ENCODE peak calls at places on chromosomes 16 and 17, in eight cellular contexts. One of them, this sample, is unnamed.

GRCh38 chr17:79657036-79657435 is 46.2 kb upstream of the RBFOX3 start:
- DNase-seq in iris pigment epithelial cell: no peak
- DNase-seq in anterior cingulate cortex: no peak
- DNase-seq in astrocyte of the spinal cord: no peak
- DNase-seq in H9: peak
- DNase-seq in left lung: no peak
- DNase-seq in T-helper 17 cell: no peak
- DNase-seq in foreskin fibroblast: no peak
- DNase-seq in this sample: no peak

GRCh38 chr17:79047291-79047920 is 23.4 kb downstream of the C1QTNF1 start:
- DNase-seq in H9: no peak
- DNase-seq in astrocyte of the spinal cord: no peak
- DNase-seq in T-helper 17 cell: no peak
- DNase-seq in foreskin fibroblast: no peak
- DNase-seq in iris pigment epithelial cell: no peak
- DNase-seq in anterior cingulate cortex: no peak
- DNase-seq in left lung: no peak
- DNase-seq in this sample: no peak

GRCh38 chr16:88672776-88673175 is 9.9 kb upstream of the MVD start:
- DNase-seq in T-helper 17 cell: no peak
- DNase-seq in iris pigment epithelial cell: no peak
- DNase-seq in foreskin fibroblast: no peak
- DNase-seq in astrocyte of the spinal cord: no peak
- DNase-seq in left lung: no peak
- DNase-seq in anterior cingulate cortex: no peak
- DNase-seq in H9: peak
- DNase-seq in this sample: peak

GRCh38 chr16:82881517-82881916 is 254.7 kb downstream of the CDH13 start:
- DNase-seq in astrocyte of the spinal cord: no peak
- DNase-seq in T-helper 17 cell: no peak
- DNase-seq in H9: no peak
- DNase-seq in anterior cingulate cortex: no peak
- DNase-seq in foreskin fibroblast: no peak
- DNase-seq in left lung: no peak
- DNase-seq in iris pigment epithelial cell: no peak
- DNase-seq in this sample: no peak

GRCh38 chr16:962901-963814 is 7.6 kb downstream of the LMF1 start:
- DNase-seq in left lung: peak
- DNase-seq in astrocyte of the spinal cord: no peak
- DNase-seq in foreskin fibroblast: no peak
- DNase-seq in H9: no peak
- DNase-seq in iris pigment epithelial cell: no peak
- DNase-seq in T-helper 17 cell: no peak
- DNase-seq in anterior cingulate cortex: no peak
- DNase-seq in this sample: no peak

GRCh38 chr16:77579283-77579985 is 142.9 kb upstream of the NUDT7 start:
- DNase-seq in anterior cingulate cortex: no peak
- DNase-seq in iris pigment epithelial cell: peak
- DNase-seq in H9: no peak
- DNase-seq in T-helper 17 cell: no peak
- DNase-seq in astrocyte of the spinal cord: no peak
- DNase-seq in left lung: no peak
- DNase-seq in foreskin fibroblast: no peak
- DNase-seq in this sample: no peak

GRCh38 chr17:59804910-59805381 is 87.8 kb downstream of the TUBD1 start:
- DNase-seq in iris pigment epithelial cell: no peak
- DNase-seq in astrocyte of the spinal cord: no peak
- DNase-seq in anterior cingulate cortex: no peak
- DNase-seq in foreskin fibroblast: no peak
- DNase-seq in left lung: no peak
- DNase-seq in H9: no peak
- DNase-seq in T-helper 17 cell: no peak
- DNase-seq in this sample: no peak

GRCh38 chr16:10097273-10097672 is 85.0 kb downstream of the GRIN2A start:
- DNase-seq in H9: no peak
- DNase-seq in astrocyte of the spinal cord: no peak
- DNase-seq in foreskin fibroblast: no peak
- DNase-seq in T-helper 17 cell: no peak
- DNase-seq in anterior cingulate cortex: no peak
- DNase-seq in left lung: no peak
- DNase-seq in iris pigment epithelial cell: no peak
- DNase-seq in this sample: no peak

GRCh38 chr17:75587718-75588545 is at the start of gene MYO15B:
- DNase-seq in astrocyte of the spinal cord: peak
- DNase-seq in anterior cingulate cortex: peak
- DNase-seq in iris pigment epithelial cell: peak
- DNase-seq in T-helper 17 cell: peak
- DNase-seq in left lung: peak
- DNase-seq in foreskin fibroblast: no peak
- DNase-seq in H9: peak
- DNase-seq in this sample: peak

GRCh38 chr17:39752241-39752831 is 14.6 kb downstream of the GRB7 start:
- DNase-seq in anterior cingulate cortex: no peak
- DNase-seq in left lung: no peak
- DNase-seq in T-helper 17 cell: no peak
- DNase-seq in iris pigment epithelial cell: no peak
- DNase-seq in H9: peak
- DNase-seq in foreskin fibroblast: no peak
- DNase-seq in astrocyte of the spinal cord: no peak
- DNase-seq in this sample: no peak

GRCh38 chr17:63838586-63839184 is 3.8 kb downstream of the SMARCD2 start:
- DNase-seq in astrocyte of the spinal cord: peak
- DNase-seq in anterior cingulate cortex: peak
- DNase-seq in T-helper 17 cell: no peak
- DNase-seq in iris pigment epithelial cell: peak
- DNase-seq in left lung: peak
- DNase-seq in foreskin fibroblast: peak
- DNase-seq in H9: no peak
- DNase-seq in this sample: no peak

GRCh38 chr17:61382796-61383688 is 16.6 kb upstream of the TBX2 start:
- DNase-seq in astrocyte of the spinal cord: no peak
- DNase-seq in H9: no peak
- DNase-seq in foreskin fibroblast: no peak
- DNase-seq in T-helper 17 cell: no peak
- DNase-seq in left lung: peak
- DNase-seq in anterior cingulate cortex: no peak
- DNase-seq in iris pigment epithelial cell: no peak
- DNase-seq in this sample: no peak

GRCh38 chr17:58276423-58276822 is 4.3 kb downstream of the MPO start:
- DNase-seq in anterior cingulate cortex: no peak
- DNase-seq in left lung: no peak
- DNase-seq in foreskin fibroblast: no peak
- DNase-seq in H9: no peak
- DNase-seq in iris pigment epithelial cell: no peak
- DNase-seq in astrocyte of the spinal cord: no peak
- DNase-seq in T-helper 17 cell: no peak
- DNase-seq in this sample: no peak

GRCh38 chr17:39757176-39757662 is 19.5 kb downstream of the GRB7 start:
- DNase-seq in T-helper 17 cell: no peak
- DNase-seq in astrocyte of the spinal cord: no peak
- DNase-seq in iris pigment epithelial cell: no peak
- DNase-seq in foreskin fibroblast: no peak
- DNase-seq in anterior cingulate cortex: no peak
- DNase-seq in left lung: no peak
- DNase-seq in H9: no peak
- DNase-seq in this sample: no peak

GRCh38 chr17:28684963-28685362 is 23.0 kb downstream of the SUPT6H start:
- DNase-seq in H9: no peak
- DNase-seq in foreskin fibroblast: peak
- DNase-seq in left lung: no peak
- DNase-seq in T-helper 17 cell: no peak
- DNase-seq in iris pigment epithelial cell: peak
- DNase-seq in anterior cingulate cortex: peak
- DNase-seq in astrocyte of the spinal cord: no peak
- DNase-seq in this sample: no peak

GRCh38 chr17:44155488-44155887 is 13.8 kb downstream of the HROB start:
- DNase-seq in iris pigment epithelial cell: no peak
- DNase-seq in left lung: no peak
- DNase-seq in H9: no peak
- DNase-seq in T-helper 17 cell: no peak
- DNase-seq in foreskin fibroblast: no peak
- DNase-seq in anterior cingulate cortex: no peak
- DNase-seq in astrocyte of the spinal cord: no peak
- DNase-seq in this sample: no peak

GRCh38 chr17:64320613-64321553 is 57.8 kb upstream of the TEX2 start:
- DNase-seq in H9: peak
- DNase-seq in T-helper 17 cell: peak
- DNase-seq in anterior cingulate cortex: peak
- DNase-seq in foreskin fibroblast: peak
- DNase-seq in left lung: no peak
- DNase-seq in astrocyte of the spinal cord: peak
- DNase-seq in iris pigment epithelial cell: peak
- DNase-seq in this sample: peak

GRCh38 chr16:89921131-89921698 is 1.9 kb upstream of the TUBB3 start:
- DNase-seq in astrocyte of the spinal cord: no peak
- DNase-seq in foreskin fibroblast: no peak
- DNase-seq in T-helper 17 cell: no peak
- DNase-seq in H9: peak
- DNase-seq in iris pigment epithelial cell: no peak
- DNase-seq in anterior cingulate cortex: no peak
- DNase-seq in left lung: peak
- DNase-seq in this sample: peak

GRCh38 chr16:74309789-74310781 is 13.5 kb downstream of the PSMD7 start:
- DNase-seq in H9: no peak
- DNase-seq in anterior cingulate cortex: peak
- DNase-seq in iris pigment epithelial cell: peak
- DNase-seq in left lung: no peak
- DNase-seq in astrocyte of the spinal cord: peak
- DNase-seq in foreskin fibroblast: peak
- DNase-seq in T-helper 17 cell: no peak
- DNase-seq in this sample: peak

GRCh38 chr16:85199069-85199725 is 86.9 kb upstream of the CIBAR2 start:
- DNase-seq in anterior cingulate cortex: no peak
- DNase-seq in iris pigment epithelial cell: peak
- DNase-seq in left lung: peak
- DNase-seq in T-helper 17 cell: no peak
- DNase-seq in foreskin fibroblast: peak
- DNase-seq in H9: no peak
- DNase-seq in astrocyte of the spinal cord: no peak
- DNase-seq in this sample: no peak

GRCh38 chr16:28935924-28936783 is 4.4 kb downstream of the CD19 start:
- DNase-seq in T-helper 17 cell: peak
- DNase-seq in anterior cingulate cortex: peak
- DNase-seq in left lung: peak
- DNase-seq in foreskin fibroblast: peak
- DNase-seq in H9: peak
- DNase-seq in astrocyte of the spinal cord: peak
- DNase-seq in iris pigment epithelial cell: peak
- DNase-seq in this sample: peak

GRCh38 chr17:75827291-75828050 is 16.7 kb downstream of the UNC13D start:
- DNase-seq in left lung: peak
- DNase-seq in anterior cingulate cortex: peak
- DNase-seq in foreskin fibroblast: peak
- DNase-seq in astrocyte of the spinal cord: peak
- DNase-seq in iris pigment epithelial cell: peak
- DNase-seq in T-helper 17 cell: peak
- DNase-seq in H9: peak
- DNase-seq in this sample: peak

GRCh38 chr17:31595666-31596381 is 204.3 kb downstream of the RAB11FIP4 start:
- DNase-seq in H9: no peak
- DNase-seq in foreskin fibroblast: no peak
- DNase-seq in T-helper 17 cell: no peak
- DNase-seq in iris pigment epithelial cell: no peak
- DNase-seq in astrocyte of the spinal cord: no peak
- DNase-seq in anterior cingulate cortex: no peak
- DNase-seq in left lung: no peak
- DNase-seq in this sample: no peak

GRCh38 chr17:72884066-72884465 is 208.4 kb downstream of the SLC39A11 start:
- DNase-seq in anterior cingulate cortex: peak
- DNase-seq in astrocyte of the spinal cord: no peak
- DNase-seq in H9: no peak
- DNase-seq in left lung: no peak
- DNase-seq in iris pigment epithelial cell: no peak
- DNase-seq in T-helper 17 cell: no peak
- DNase-seq in foreskin fibroblast: no peak
- DNase-seq in this sample: no peak

GRCh38 chr16:72270531-72270930 is 98.6 kb upstream of the PMFBP1 start:
- DNase-seq in anterior cingulate cortex: no peak
- DNase-seq in left lung: no peak
- DNase-seq in T-helper 17 cell: no peak
- DNase-seq in iris pigment epithelial cell: no peak
- DNase-seq in astrocyte of the spinal cord: no peak
- DNase-seq in H9: no peak
- DNase-seq in foreskin fibroblast: no peak
- DNase-seq in this sample: no peak

GRCh38 chr16:69890114-69890890 is 60.8 kb upstream of the CLEC18A start:
- DNase-seq in H9: peak
- DNase-seq in iris pigment epithelial cell: peak
- DNase-seq in left lung: no peak
- DNase-seq in astrocyte of the spinal cord: peak
- DNase-seq in anterior cingulate cortex: peak
- DNase-seq in foreskin fibroblast: peak
- DNase-seq in T-helper 17 cell: no peak
- DNase-seq in this sample: peak

GRCh38 chr17:55433629-55434422 is 12.2 kb upstream of the MMD start:
- DNase-seq in T-helper 17 cell: no peak
- DNase-seq in iris pigment epithelial cell: peak
- DNase-seq in astrocyte of the spinal cord: peak
- DNase-seq in left lung: no peak
- DNase-seq in H9: no peak
- DNase-seq in foreskin fibroblast: peak
- DNase-seq in anterior cingulate cortex: no peak
- DNase-seq in this sample: no peak

GRCh38 chr17:10755592-10756127 is 25.8 kb upstream of the TMEM220 start:
- DNase-seq in H9: no peak
- DNase-seq in foreskin fibroblast: no peak
- DNase-seq in iris pigment epithelial cell: no peak
- DNase-seq in anterior cingulate cortex: no peak
- DNase-seq in T-helper 17 cell: no peak
- DNase-seq in astrocyte of the spinal cord: no peak
- DNase-seq in left lung: no peak
- DNase-seq in this sample: no peak